ENCODE peak calls at places on chromosomes 11 and 22, in four cellular contexts. T is HTR-8/SVneo, Q is fibroblast of mammary gland, W is cardiac fibroblast. I is an unnamed sample.

GRCh38 chr22:28728002-28728401 is 13.6 kb downstream of the CHEK2 start:
- DNase-seq in T (no peak), Q (no peak), W (no peak), I (no peak)

GRCh38 chr22:45263790-45264269 is 20.9 kb upstream of the UPK3A start:
- DNase-seq in T (peak; percentile 85), Q (peak; percentile 78), W (peak; percentile 79), I (no peak)

GRCh38 chr11:57312511-57313021 is 12.2 kb downstream of the TNKS1BP1 start:
- DNase-seq in T (no peak), Q (no peak), W (no peak), I (no peak)

GRCh38 chr11:72609451-72609850 is 64.8 kb downstream of the PDE2A start:
- DNase-seq in T (no peak), Q (no peak), W (no peak), I (no peak)

GRCh38 chr11:86811637-86812321 is 11.4 kb downstream of the PRSS23 start:
- DNase-seq in T (no peak), Q (peak; percentile 79), W (peak; percentile 69), I (no peak)

GRCh38 chr11:19200410-19201201 is 1.2 kb downstream of the CSRP3 start:
- DNase-seq in T (peak; percentile 34), Q (peak; percentile 73), W (peak; percentile 71), I (peak; percentile 87)

GRCh38 chr22:26529345-26529744 is 17.1 kb upstream of the TFIP11 start:
- DNase-seq in T (no peak), Q (peak; percentile 62), W (peak; percentile 42), I (no peak)

GRCh38 chr11:61294717-61295595 is at the start of gene VWCE:
- DNase-seq in T (no peak), Q (peak; percentile 33), W (peak; percentile 37), I (peak; percentile 58)

GRCh38 chr11:721913-722811 is 16.1 kb downstream of the EPS8L2 start:
- DNase-seq in T (no peak), Q (no peak), W (no peak), I (no peak)

GRCh38 chr11:118438314-118438931 is 2.1 kb downstream of the KMT2A start:
- DNase-seq in T (peak; percentile 59), Q (peak; percentile 81), W (peak; percentile 81), I (peak; percentile 24)

GRCh38 chr22:43827926-43828710 is 16.0 kb upstream of the EFCAB6 start:
- DNase-seq in T (no peak), Q (no peak), W (no peak), I (no peak)

GRCh38 chr11:131874070-131874469 is 503.7 kb downstream of the NTM start:
- DNase-seq in T (no peak), Q (no peak), W (no peak), I (no peak)

GRCh38 chr22:40178417-40179409 is 988 bp downstream of the TNRC6B start:
- DNase-seq in T (peak; percentile 10), Q (peak; percentile 55), W (peak; percentile 55), I (no peak)

GRCh38 chr22:43625242-43625641 is 186.9 kb downstream of the EFCAB6 start:
- DNase-seq in T (no peak), Q (no peak), W (no peak), I (no peak)

GRCh38 chr11:119964136-119965025 is 173.5 kb downstream of the TRIM29 start:
- DNase-seq in T (no peak), Q (no peak), W (no peak), I (no peak)

GRCh38 chr22:45972868-45973212 is 4.1 kb downstream of the WNT7B start:
- DNase-seq in T (no peak), Q (no peak), W (no peak), I (no peak)

GRCh38 chr11:106011481-106011880 is 10.6 kb downstream of the MSANTD4 start:
- DNase-seq in T (no peak), Q (peak; percentile 22), W (peak; percentile 67), I (no peak)

GRCh38 chr11:58637367-58637766 is 14.9 kb downstream of the CNTF start:
- DNase-seq in T (no peak), Q (peak; percentile 24), W (no peak), I (peak; percentile 25)

I was measured in DMS79.